ENCODE peak calls at places on chromosomes 5 and 9, in four cellular contexts. T is K562, J is A549, V is GM12878. H is an unnamed sample.

GRCh38 chr5:142087920-142088679 is 20.5 kb upstream of the NDFIP1 start:
- DNase-seq in V (no peak), T (no peak), J (no peak), H (no peak)

GRCh38 chr5:64766105-64766504 is 2.4 kb downstream of the SREK1IP1 start:
- DNase-seq in J (no peak), V (no peak), T (no peak), H (peak; percentile 30)

GRCh38 chr9:106859957-106860715 is 2.8 kb upstream of the ZNF462 start:
- DNase-seq in T (no peak), J (peak; percentile 48), V (no peak), H (no peak)

GRCh38 chr5:68953151-68953884 is 140.5 kb upstream of the SLC30A5 start:
- DNase-seq in V (no peak), T (no peak), J (no peak), H (no peak)

GRCh38 chr5:129387944-129388343 is 72.2 kb upstream of the ADAMTS19 start:
- DNase-seq in J (no peak), T (no peak), V (no peak), H (no peak)

GRCh38 chr5:137497396-137498290 is 1.5 kb downstream of the SPOCK1 start:
- DNase-seq in J (peak; percentile 35), T (no peak), V (no peak), H (no peak)

GRCh38 chr5:159908201-159908940 is 7.9 kb upstream of the ADRA1B start:
- DNase-seq in J (peak; percentile 24), V (no peak), T (no peak), H (no peak)

GRCh38 chr9:105673850-105674387 is 11.7 kb downstream of the TAL2 start:
- DNase-seq in V (no peak), T (no peak), J (no peak), H (no peak)

GRCh38 chr5:71456362-71456743 is 902 bp downstream of the BDP1 start:
- DNase-seq in T (no peak), J (no peak), V (no peak), H (no peak)

GRCh38 chr9:96646081-96646991 is 8.8 kb downstream of the PRXL2C start:
- DNase-seq in V (no peak), T (no peak), J (no peak), H (no peak)

GRCh38 chr9:133103183-133103986 is 17.7 kb downstream of the RALGDS start:
- DNase-seq in V (no peak), T (peak; percentile 74), J (peak; percentile 53), H (peak; percentile 34)

GRCh38 chr9:91994422-91994821 is 44.4 kb upstream of the ROR2 start:
- DNase-seq in T (no peak), J (peak; percentile 8), V (no peak), H (peak; percentile 81)

GRCh38 chr9:91078041-91078441 is 276.4 kb downstream of the SYK start:
- DNase-seq in T (no peak), J (no peak), V (no peak), H (no peak)

GRCh38 chr9:133210202-133210532 is 1.1 kb upstream of the OBP2B start:
- DNase-seq in V (no peak), J (no peak), T (no peak), H (peak; percentile 11)

GRCh38 chr5:146428658-146429057 is 18.5 kb upstream of the TCERG1 start:
- DNase-seq in T (no peak), J (no peak), V (no peak), H (no peak)

GRCh38 chr5:59615272-59615671 is 278.3 kb downstream of the PDE4D start:
- DNase-seq in T (no peak), V (no peak), J (no peak), H (no peak)

GRCh38 chr5:155263381-155263780 is 249.8 kb downstream of the KIF4B start:
- DNase-seq in T (no peak), J (no peak), V (no peak), H (no peak)

GRCh38 chr5:125348221-125348692 is 601.8 kb upstream of the ZNF608 start:
- DNase-seq in T (no peak), V (no peak), J (no peak), H (no peak)

GRCh38 chr5:73591698-73592501 is 26.4 kb downstream of the UTP15 start:
- DNase-seq in V (no peak), J (peak; percentile 62), T (no peak), H (no peak)

GRCh38 chr5:170570492-170570891 is 66.7 kb downstream of the KCNIP1 start:
- DNase-seq in V (no peak), J (no peak), T (no peak), H (no peak)

GRCh38 chr5:124957063-124957462 is 210.6 kb upstream of the ZNF608 start:
- DNase-seq in T (no peak), J (no peak), V (no peak), H (no peak)

GRCh38 chr5:119919279-119919678 is 289.9 kb downstream of the FAM170A start:
- DNase-seq in V (no peak), J (no peak), T (no peak), H (no peak)

GRCh38 chr9:37921546-37922300 is 17.8 kb upstream of the SLC25A51 start:
- DNase-seq in V (no peak), J (no peak), T (no peak), H (no peak)

GRCh38 chr5:73188764-73189521 is 15.9 kb downstream of the TMEM174 start:
- DNase-seq in J (peak; percentile 24), T (no peak), V (no peak), H (no peak)

GRCh38 chr5:76199321-76200318 is 116.4 kb downstream of the SV2C start:
- DNase-seq in V (no peak), T (no peak), J (no peak), H (no peak)

GRCh38 chr5:176870110-176870591 is 29.0 kb downstream of the HK3 start:
- DNase-seq in V (no peak), J (peak; percentile 78), T (peak; percentile 85), H (peak; percentile 51)

GRCh38 chr5:40999966-41000365 is 71.2 kb downstream of the MROH2B start:
- DNase-seq in V (no peak), J (no peak), T (no peak), H (no peak)

GRCh38 chr9:11946521-11946920 is 746.7 kb upstream of the TYRP1 start:
- DNase-seq in J (no peak), V (no peak), T (no peak), H (no peak)

GRCh38 chr5:153998010-153998409 is 40.7 kb downstream of the FAM114A2 start:
- DNase-seq in J (no peak), T (no peak), V (no peak), H (no peak)

GRCh38 chr9:91303741-91304140 is 58.0 kb downstream of the AUH start:
- DNase-seq in V (no peak), J (no peak), T (no peak), H (no peak)

GRCh38 chr9:22237497-22238363 is 208.9 kb upstream of the DMRTA1 start:
- DNase-seq in J (peak; percentile 65), T (no peak), V (no peak), H (peak; percentile 24)

GRCh38 chr5:180803181-180804128 is 849 bp upstream of the MGAT1 start:
- DNase-seq in J (no peak), V (peak; percentile 85), T (peak; percentile 64), H (peak; percentile 48)

DNA sequence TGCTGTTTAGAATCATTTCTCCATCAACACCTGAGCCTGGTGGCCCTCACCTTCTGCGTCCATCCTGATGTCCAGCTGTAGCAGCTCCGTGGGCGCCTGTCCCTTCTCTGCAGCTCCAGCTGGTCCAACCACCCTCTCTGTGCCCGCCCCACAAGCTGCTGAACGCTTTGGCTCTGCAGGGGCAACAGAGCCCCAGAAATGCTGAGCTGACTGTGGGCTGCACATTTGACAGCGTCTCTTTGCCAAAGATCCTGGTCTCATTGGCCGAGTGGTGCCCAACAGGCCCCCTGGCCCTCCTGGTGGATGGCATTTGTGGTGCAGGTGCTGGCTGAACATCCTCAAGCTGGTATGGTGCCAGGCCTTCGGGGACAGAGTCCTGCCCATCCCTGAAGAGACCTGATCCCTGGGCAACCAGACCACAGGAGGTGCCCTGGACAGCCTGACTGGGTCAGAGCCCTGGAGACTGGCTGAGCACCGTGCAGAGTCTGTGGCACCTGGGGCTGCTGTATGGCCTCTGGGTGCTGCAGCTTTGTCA is 25.3 kb upstream of the CEP72 start:
- DNase-seq in T (no peak), J (peak; percentile 18), V (no peak), H (no peak)
- TF ChIP-seq CHD2 in T (no peak), J (no peak), V (no peak), H (no peak)

DNA sequence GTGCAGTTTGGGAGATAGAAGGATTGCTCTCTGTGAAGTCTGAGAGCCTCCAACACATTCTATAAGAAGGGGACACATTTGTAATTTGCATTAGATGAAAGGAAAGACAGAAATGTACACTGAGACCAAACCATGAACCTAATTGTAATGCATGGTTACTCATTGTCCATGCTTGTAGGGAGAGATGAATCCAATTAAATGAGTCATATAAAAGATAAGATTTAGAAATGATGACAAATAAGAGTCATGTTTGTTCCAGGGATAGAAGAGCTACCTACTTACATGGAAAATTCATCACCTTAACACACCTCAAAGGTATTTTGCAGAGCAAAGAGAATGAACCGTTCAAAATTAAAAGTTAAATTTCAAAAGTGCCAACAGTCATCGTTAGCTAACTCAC is 85.1 kb downstream of the FBXL7 start:
- DNase-seq in V (no peak), J (no peak), T (no peak), H (no peak)
- TF ChIP-seq CHD2 in V (no peak), J (no peak), T (no peak), H (no peak)

GRCh38 chr9:114662081-114662989 is 4.7 kb upstream of the TEX53 start:
- DNase-seq in J (peak; percentile 33), T (peak; percentile 82), V (no peak), H (peak; percentile 22)
- TF ChIP-seq CHD2 in J (no peak), T (no peak), V (no peak), H (no peak)

GRCh38 chr5:163565931-163566608 is 60.7 kb downstream of the MAT2B start:
- DNase-seq in T (no peak), V (peak; percentile 11), J (peak; percentile 6), H (peak; percentile 76)
- TF ChIP-seq CHD2 in T (no peak), V (no peak), J (no peak), H (no peak)

DNA sequence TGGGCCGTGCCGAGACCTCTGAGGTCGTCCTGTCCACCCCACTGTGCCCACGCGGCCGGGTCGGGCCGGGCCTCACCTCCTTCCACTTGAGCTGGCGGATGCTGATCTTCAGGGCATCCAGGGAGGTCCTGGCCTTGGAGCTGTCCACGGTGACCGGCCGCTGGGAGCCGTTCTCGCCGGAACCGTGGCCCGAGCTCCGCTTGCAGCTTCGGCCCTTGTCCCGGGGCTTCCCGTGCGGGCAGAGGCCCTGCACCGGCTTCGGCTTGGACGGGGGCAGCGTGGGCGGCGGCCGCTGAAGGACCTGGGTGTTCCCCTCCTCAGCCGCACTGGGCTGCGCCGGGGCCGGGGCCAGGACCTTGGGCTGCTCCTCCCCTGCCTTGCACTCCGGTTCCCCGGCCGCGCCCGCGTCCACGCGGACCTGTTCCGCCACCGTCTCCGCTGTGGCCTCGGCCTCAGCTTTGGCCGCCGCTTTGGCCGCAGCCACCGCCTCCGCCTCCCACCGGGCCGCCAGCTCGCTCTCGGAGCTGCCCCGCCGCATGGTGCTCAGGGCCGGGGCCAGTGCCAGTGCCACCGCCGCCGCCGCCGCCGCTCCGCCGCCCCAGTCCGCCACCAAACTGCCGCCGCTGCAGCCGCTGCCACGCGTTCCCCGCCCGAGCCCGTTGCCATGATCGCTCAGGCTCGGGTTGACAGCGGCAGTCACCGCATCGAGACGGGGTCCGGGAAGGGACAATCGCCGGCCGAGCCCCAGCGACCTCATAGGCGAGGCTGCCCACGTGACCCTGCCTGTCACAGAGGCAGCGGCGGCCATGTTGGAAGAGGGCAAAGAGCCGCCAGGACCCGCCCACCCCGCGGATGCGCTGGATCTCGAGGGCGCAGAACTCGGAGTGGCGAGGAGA is at the start of gene TTLL11:
- DNase-seq in J (peak; percentile 93), T (peak; percentile 95), V (peak; percentile 48), H (peak; percentile 85)
- TF ChIP-seq CHD2 in J (no peak), T (no peak), V (peak; percentile 87), H (no peak)

H was measured in HepG2.